ENCODE peak calls at places on chromosomes 2 and 18, in nine cellular contexts. V is GM23338, S is PC-9, K is HCT116, D is SK-N-SH, X is PC-3, Z is GM23248, T is hepatocyte, L is MM.1S. B is an unnamed sample.

GRCh38 chr2:161136696-161137324 is 23.4 kb upstream of the TANK start:
- DNase-seq in L (no peak), T (no peak), V (no peak), K (peak; percentile 44), S (no peak), D (no peak), Z (no peak), X (no peak), B (peak; percentile 94)

GRCh38 chr2:8462280-8462679 is 219.6 kb upstream of the ID2 start:
- DNase-seq in K (no peak), Z (no peak), S (no peak), D (no peak), X (no peak), T (no peak), V (no peak), L (no peak), B (no peak)

GRCh38 chr2:216555274-216555673 is 56.6 kb downstream of the RPL37A start:
- DNase-seq in Z (peak; percentile 79), X (peak; percentile 63), V (no peak), T (no peak), D (no peak), L (no peak), S (peak; percentile 31), K (no peak), B (no peak)

GRCh38 chr2:98464772-98465310 is 20.2 kb downstream of the INPP4A start:
- DNase-seq in V (no peak), L (peak; percentile 91), Z (no peak), K (no peak), T (no peak), D (no peak), S (no peak), X (no peak), B (no peak)

GRCh38 chr2:229821353-229821752 is 100.5 kb downstream of the TRIP12 start:
- DNase-seq in T (no peak), X (peak; percentile 59), D (no peak), K (no peak), L (no peak), V (no peak), S (no peak), Z (no peak), B (no peak)

GRCh38 chr2:19711470-19712372 is 190.1 kb downstream of the TTC32 start:
- DNase-seq in K (peak; percentile 38), Z (peak; percentile 99), T (peak; percentile 57), D (no peak), L (peak; percentile 9), S (peak; percentile 65), X (peak; percentile 96), V (peak; percentile 63), B (no peak)

GRCh38 chr2:182866461-182867369 is at the start of gene FRZB:
- DNase-seq in V (peak; percentile 81), K (no peak), Z (peak; percentile 71), S (peak; percentile 28), L (no peak), D (peak; percentile 84), X (peak; percentile 16), T (peak; percentile 77), B (no peak)

GRCh38 chr2:95273911-95274290 is 348 bp upstream of the PROM2 start:
- DNase-seq in L (no peak), K (no peak), Z (no peak), V (no peak), T (no peak), S (no peak), D (no peak), X (no peak), B (no peak)

DNA sequence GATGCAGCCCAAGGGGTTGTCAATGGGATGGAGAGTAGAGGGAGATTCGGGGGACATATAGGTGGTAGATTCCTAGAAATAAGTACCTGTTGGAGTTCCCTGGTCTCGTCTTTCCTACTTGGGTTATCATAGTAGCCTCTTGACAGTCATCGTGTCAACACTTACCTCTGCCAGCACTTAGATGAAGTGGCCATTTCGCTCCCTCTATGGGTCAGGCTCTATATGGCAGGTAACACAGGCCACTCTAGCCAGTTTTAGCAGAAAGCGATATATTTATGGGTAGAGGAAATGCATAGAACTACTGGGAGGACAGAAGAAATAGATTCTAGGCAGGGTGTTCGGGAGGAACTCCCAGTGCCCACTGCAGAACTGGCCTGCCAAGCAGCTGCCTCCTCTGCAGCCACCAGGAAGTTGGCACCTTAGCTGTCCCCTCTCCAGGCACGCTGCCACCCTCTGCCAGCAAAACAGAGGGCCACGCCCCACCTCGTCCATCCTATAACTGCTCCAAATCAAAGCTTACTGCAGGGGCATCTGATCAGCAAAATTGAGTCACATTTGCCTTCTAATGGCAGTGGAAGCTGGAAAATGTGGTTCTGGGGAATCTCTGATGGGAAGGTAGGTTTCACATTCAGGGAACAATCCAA is 181.3 kb downstream of the INSIG2 start:
- DNase-seq in T (no peak), Z (peak; percentile 27), V (peak; percentile 55), X (peak; percentile 60), L (no peak), D (no peak), K (no peak), S (peak; percentile 16), B (peak; percentile 51)
- H3K27me3 ChIP-seq in T (peaks cover 7% of the 10 kb centered on the region), Z (no peaks in the 10 kb centered on the region), V (no peaks in the 10 kb centered on the region), X (no peaks in the 10 kb centered on the region), L (no peaks in the 10 kb centered on the region), D (peaks cover 9% of the 10 kb centered on the region), K (no peaks in the 10 kb centered on the region), S (no peaks in the 10 kb centered on the region), B (no peaks in the 10 kb centered on the region)

GRCh38 chr2:196338440-196338839 is 167.1 kb upstream of the STK17B start:
- DNase-seq in D (no peak), Z (no peak), S (no peak), T (no peak), L (no peak), V (no peak), K (no peak), X (no peak), B (no peak)

GRCh38 chr2:196336206-196336605 is 164.8 kb upstream of the STK17B start:
- DNase-seq in V (no peak), T (no peak), K (no peak), X (no peak), D (no peak), Z (no peak), S (no peak), L (no peak), B (no peak)

GRCh38 chr2:196337618-196337953 is 166.2 kb upstream of the STK17B start:
- DNase-seq in X (no peak), V (peak; percentile 48), Z (no peak), L (no peak), D (no peak), T (no peak), K (no peak), S (no peak), B (no peak)

GRCh38 chr2:196335238-196335637 is 163.9 kb upstream of the STK17B start:
- DNase-seq in L (no peak), T (no peak), K (no peak), S (peak; percentile 47), V (peak; percentile 45), D (no peak), X (peak; percentile 98), Z (peak; percentile 80), B (no peak)

DNA sequence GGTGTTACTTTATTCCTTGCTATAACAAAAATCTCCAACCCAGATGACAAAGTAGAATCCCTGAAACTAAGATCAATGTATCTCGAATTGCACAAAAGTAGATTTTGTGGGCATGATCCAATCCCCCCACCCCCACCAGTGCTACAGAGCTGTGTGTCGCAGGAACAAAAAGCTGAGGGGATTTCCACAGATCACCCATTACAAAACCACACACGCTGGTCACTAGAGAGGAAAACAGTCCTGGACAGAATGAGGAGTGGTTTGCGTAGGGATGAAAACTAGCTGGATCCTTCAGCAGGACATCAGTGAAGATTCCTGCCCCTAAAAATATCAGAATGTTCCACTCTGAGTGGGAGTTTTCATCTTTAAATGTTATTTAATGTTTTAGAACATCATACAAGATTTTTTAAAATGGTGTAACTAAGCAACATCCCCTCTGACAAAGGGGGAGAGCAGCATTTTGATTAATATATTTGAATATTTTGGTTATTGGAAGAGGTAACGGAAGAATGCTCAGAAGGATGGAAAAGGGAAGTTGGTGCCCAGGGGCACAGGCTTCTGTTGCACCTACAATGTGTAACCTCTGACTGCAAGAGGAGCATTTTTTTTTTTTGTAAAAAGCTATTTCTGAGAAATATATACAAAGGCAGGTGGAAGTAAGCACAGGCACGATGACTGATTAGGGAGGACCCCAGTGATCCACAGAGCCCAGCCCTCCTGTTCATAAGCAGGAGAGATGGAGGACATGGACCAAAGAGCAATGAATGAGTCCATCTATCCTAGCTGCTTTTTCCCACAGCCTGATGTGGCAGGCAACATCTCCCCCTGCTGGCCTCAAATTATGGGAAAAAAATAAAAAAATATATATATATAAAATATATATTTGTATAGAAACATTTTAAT is 165.6 kb upstream of the STK17B start:
- DNase-seq in D (peak; percentile 54), S (no peak), V (peak; percentile 61), T (peak; percentile 53), L (peak; percentile 41), X (peak; percentile 70), K (no peak), Z (peak; percentile 74), B (peak; percentile 68)
- H3K4me2 ChIP-seq in D (no peak overlapping the region), S (no peak overlapping the region), V (no peak overlapping the region), T (no peak overlapping the region), L (peak overlapping the region; percentile 2), X (no peak overlapping the region), K (no peak overlapping the region), Z (no peak overlapping the region), B (no peak overlapping the region)

GRCh38 chr18:58928401-58928800 is 63.7 kb downstream of the ZNF532 start:
- DNase-seq in S (no peak), X (no peak), V (no peak), Z (no peak), K (no peak), T (no peak), D (no peak), L (no peak), B (no peak)

GRCh38 chr18:58927659-58928058 is 63.0 kb downstream of the ZNF532 start:
- DNase-seq in D (no peak), V (peak; percentile 57), Z (no peak), X (no peak), S (no peak), K (no peak), T (no peak), L (no peak), B (no peak)

GRCh38 chr18:58924473-58924872 is 59.8 kb downstream of the ZNF532 start:
- DNase-seq in D (no peak), L (no peak), Z (no peak), V (no peak), K (no peak), X (no peak), T (no peak), S (no peak), B (no peak)

GRCh38 chr18:58934356-58934755 is 69.7 kb downstream of the ZNF532 start:
- DNase-seq in L (no peak), T (no peak), X (no peak), Z (no peak), S (no peak), D (no peak), K (no peak), V (no peak), B (no peak)

GRCh38 chr18:58929206-58929605 is 64.5 kb downstream of the ZNF532 start:
- DNase-seq in D (no peak), L (no peak), V (no peak), X (no peak), Z (no peak), K (no peak), T (no peak), S (no peak), B (no peak)
- H3K9me2 ChIP-seq in D (no peaks in the 10 kb centered on the region), L (no peaks in the 10 kb centered on the region), V (no peaks in the 10 kb centered on the region), X (no peaks in the 10 kb centered on the region), Z (no peaks in the 10 kb centered on the region), K (no peaks in the 10 kb centered on the region), T (no peaks in the 10 kb centered on the region), S (peaks cover 3% of the 10 kb centered on the region), B (no peaks in the 10 kb centered on the region)

DNA sequence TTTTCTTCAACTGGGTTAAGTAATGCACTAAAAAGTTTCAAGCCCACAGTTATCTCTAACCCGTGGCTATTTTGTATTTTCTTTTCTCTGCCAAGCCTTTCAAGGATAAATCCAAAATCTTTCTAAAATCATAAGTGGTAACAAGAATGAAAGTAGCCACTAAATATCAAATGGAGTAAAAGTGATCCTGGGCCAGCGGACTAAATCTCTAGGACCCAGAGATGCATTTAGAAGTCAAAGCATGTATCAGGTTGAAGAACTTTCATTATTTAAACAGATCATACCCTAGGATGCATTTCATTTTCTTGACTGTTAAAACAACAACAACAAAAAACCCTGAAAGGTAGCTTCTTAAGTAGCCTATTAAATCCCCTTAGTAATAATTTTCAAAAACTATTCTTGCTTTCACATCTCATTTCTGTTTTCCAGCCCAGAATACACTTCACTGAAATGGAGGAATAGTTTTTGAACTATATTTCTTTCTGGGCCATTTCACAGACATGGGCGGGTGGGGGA is 4.8 kb upstream of the POU3F3 start:
- DNase-seq in Z (no peak), S (no peak), K (no peak), T (no peak), V (no peak), X (no peak), D (no peak), L (no peak), B (no peak)
- H3K27me3 ChIP-seq in Z (peaks cover 90% of the 10 kb centered on the region), S (peaks cover 40% of the 10 kb centered on the region), K (peaks cover 6% of the 10 kb centered on the region), T (peaks cover 95% of the 10 kb centered on the region), V (peaks cover 91% of the 10 kb centered on the region), X (peaks cover 90% of the 10 kb centered on the region), D (peaks cover 59% of the 10 kb centered on the region), L (peaks cover 16% of the 10 kb centered on the region), B (no peaks in the 10 kb centered on the region)